ENCODE peak calls at places on chromosomes 2 and 18, in four cellular contexts. X is AG09309, I is cardiac muscle cell, E is epithelial cell of esophagus. J is an unnamed sample.

GRCh38 chr2:50746526-50746925 is 285.4 kb downstream of the NRXN1 start:
- DNase-seq in I (peak; percentile 33), E (peak; percentile 42), X (no peak), J (no peak)

GRCh38 chr2:237092920-237093781 is 7.5 kb downstream of the COPS8 start:
- DNase-seq in E (peak; percentile 75), I (peak; percentile 87), X (no peak), J (peak; percentile 78)

GRCh38 chr2:137921062-137921461 is 43.2 kb upstream of the HNMT start:
- DNase-seq in I (no peak), X (no peak), E (no peak), J (no peak)

GRCh38 chr2:172080641-172081230 is 4.6 kb upstream of the DLX1 start:
- DNase-seq in X (no peak), I (no peak), E (no peak), J (no peak)

GRCh38 chr2:205543937-205544702 is 138.2 kb upstream of the NRP2 start:
- DNase-seq in X (no peak), I (no peak), E (no peak), J (peak; percentile 11)

GRCh38 chr18:10351221-10351795 is 103.1 kb upstream of the APCDD1 start:
- DNase-seq in I (no peak), X (no peak), E (no peak), J (peak; percentile 27)

GRCh38 chr2:120308038-120308910 is 37.7 kb upstream of the INHBB start:
- DNase-seq in X (no peak), E (no peak), I (no peak), J (no peak)

GRCh38 chr2:43031471-43032224 is 194.8 kb downstream of the ZFP36L2 start:
- DNase-seq in I (no peak), E (no peak), X (no peak), J (no peak)

GRCh38 chr18:78242796-78243195 is 736.8 kb upstream of the SALL3 start:
- DNase-seq in X (no peak), I (peak; percentile 65), E (peak; percentile 1), J (no peak)

GRCh38 chr2:1798425-1799144 is 54.3 kb upstream of the PXDN start:
- DNase-seq in I (no peak), E (no peak), X (no peak), J (no peak)

GRCh38 chr2:234929002-234929401 is 22.8 kb upstream of the SH3BP4 start:
- DNase-seq in I (no peak), E (no peak), X (no peak), J (no peak)

GRCh38 chr18:78676622-78677482 is 302.8 kb upstream of the SALL3 start:
- DNase-seq in E (no peak), X (no peak), I (no peak), J (no peak)

GRCh38 chr18:64287926-64288325 is 139.0 kb upstream of the LINC00305 start:
- DNase-seq in X (no peak), E (no peak), I (no peak), J (no peak)

GRCh38 chr2:43276962-43277383 is 50.6 kb upstream of the ZFP36L2 start:
- DNase-seq in I (peak; percentile 36), E (peak; percentile 38), X (no peak), J (no peak)

GRCh38 chr2:160731415-160731814 is 237.8 kb upstream of the RBMS1 start:
- DNase-seq in E (no peak), X (no peak), I (no peak), J (no peak)

GRCh38 chr2:129799036-129799958 is 180.2 kb upstream of the RAB6C start:
- DNase-seq in I (no peak), X (no peak), E (no peak), J (no peak)

GRCh38 chr18:14974576-14974975 is 226.6 kb downstream of the ANKRD30B start:
- DNase-seq in E (no peak), I (no peak), X (no peak), J (peak; percentile 29)

GRCh38 chr2:2660789-2661355 is 329.8 kb upstream of the MYT1L start:
- DNase-seq in E (no peak), I (no peak), X (no peak), J (no peak)

GRCh38 chr18:79251021-79251420 is 144.7 kb upstream of the NFATC1 start:
- DNase-seq in I (no peak), X (no peak), E (no peak), J (no peak)

GRCh38 chr2:134912406-134912805 is 6.2 kb upstream of the CCNT2 start:
- DNase-seq in X (no peak), I (peak; percentile 15), E (peak; percentile 61), J (peak; percentile 15)

GRCh38 chr2:69700381-69700780 is 41.6 kb upstream of the ANXA4 start:
- DNase-seq in I (no peak), E (peak; percentile 51), X (no peak), J (no peak)

GRCh38 chr2:70685771-70686171 is 82.2 kb downstream of the ADD2 start:
- DNase-seq in I (peak; percentile 8), X (no peak), E (no peak), J (peak; percentile 51)

GRCh38 chr2:102110596-102111334 is 31.8 kb upstream of the IL1R1 start:
- DNase-seq in X (no peak), E (no peak), I (peak; percentile 23), J (no peak)

GRCh38 chr2:70328921-70329561 is 27.2 kb upstream of the FAM136A start:
- DNase-seq in E (peak; percentile 99), I (no peak), X (no peak), J (peak; percentile 8)

GRCh38 chr18:55088000-55088401 is 128.7 kb upstream of the CCDC68 start:
- DNase-seq in X (no peak), I (no peak), E (peak; percentile 28), J (peak; percentile 22)

GRCh38 chr2:165778653-165779451 is 15.2 kb downstream of the GALNT3 start:
- DNase-seq in I (peak; percentile 25), E (no peak), X (no peak), J (no peak)

GRCh38 chr2:95032868-95033603 is 7.5 kb downstream of the MAL start:
- DNase-seq in I (no peak), X (no peak), E (no peak), J (no peak)

GRCh38 chr2:200308421-200309295 is 2.2 kb downstream of the SPATS2L start:
- DNase-seq in E (no peak), I (peak; percentile 53), X (no peak), J (peak; percentile 55)

GRCh38 chr2:174333502-174334277 is 1.1 kb upstream of the SP9 start:
- DNase-seq in I (no peak), E (no peak), X (no peak), J (no peak)

GRCh38 chr2:174335605-174336402 is 1.1 kb downstream of the SP9 start:
- DNase-seq in E (no peak), X (no peak), I (no peak), J (peak; percentile 36)

GRCh38 chr2:174336403-174337336 is 1.9 kb downstream of the SP9 start:
- DNase-seq in I (no peak), E (peak; percentile 53), X (no peak), J (no peak)

GRCh38 chr2:174334278-174334715 is 457 bp upstream of the SP9 start:
- DNase-seq in E (no peak), I (no peak), X (peak; percentile 46), J (peak; percentile 36)

DNA sequence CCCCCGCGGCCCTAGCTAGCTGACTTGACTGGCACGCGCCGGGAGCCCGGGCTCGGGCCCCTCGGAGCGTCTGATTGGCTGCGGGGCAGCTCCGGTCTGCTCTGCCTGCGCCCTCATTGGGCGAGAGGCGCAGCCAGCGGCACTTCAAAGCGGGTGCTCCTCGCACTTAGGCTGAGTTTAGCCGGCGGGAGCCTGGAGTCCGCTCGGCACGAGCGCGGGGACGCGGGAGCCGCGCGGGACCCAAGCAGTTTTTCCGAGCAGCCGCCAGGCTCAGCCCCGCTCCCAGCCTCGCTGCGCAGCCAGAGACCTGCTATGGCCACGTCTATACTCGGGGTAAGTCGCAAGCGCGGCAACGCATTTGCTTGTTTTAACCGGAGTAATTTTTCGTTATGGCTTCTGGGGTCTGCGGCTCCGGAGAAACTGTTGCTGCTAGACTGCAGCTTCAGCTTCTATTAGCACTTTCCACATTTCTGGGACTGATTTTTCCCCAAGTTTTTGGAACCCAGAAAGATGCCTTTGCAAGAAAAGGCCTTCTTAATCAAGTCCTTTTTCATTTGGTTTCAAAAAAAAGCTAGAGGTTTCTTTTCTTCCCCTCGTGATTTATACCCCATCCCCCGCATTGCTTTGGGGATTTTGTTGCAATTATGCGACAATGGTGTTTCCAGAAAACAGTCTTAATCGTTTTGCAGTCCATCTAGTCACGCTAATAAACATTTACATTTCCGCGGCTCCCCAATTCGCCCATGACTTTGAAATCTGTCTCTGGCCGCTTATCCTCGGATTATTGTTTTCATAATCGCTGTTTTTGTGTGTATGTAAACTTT is at the start of gene SP9:
- DNase-seq in I (peak; percentile 43), X (peak; percentile 74), E (peak; percentile 54), J (peak; percentile 78)
- H3K4me3 ChIP-seq in I (peak within 1 kb of the TSS; percentile 34), X (peak within 1 kb of the TSS; percentile 67), E (no peak within 1 kb of the TSS), J (peak within 1 kb of the TSS; percentile 65)

GRCh38 chr2:191020221-191020741 is 6.3 kb upstream of the STAT1 start:
- DNase-seq in E (peak; percentile 97), I (peak; percentile 98), X (peak; percentile 88), J (peak; percentile 96)
- TF ChIP-seq CTCF in E (peak; percentile 3), I (no peak), X (no peak), J (peak; percentile 1)

GRCh38 chr2:30266051-30266621 is 34.8 kb downstream of the LBH start:
- DNase-seq in E (no peak), X (no peak), I (peak; percentile 19), J (no peak)

GRCh38 chr2:30264236-30264635 is 32.9 kb downstream of the LBH start:
- DNase-seq in E (no peak), X (no peak), I (peak; percentile 18), J (no peak)

GRCh38 chr2:30267161-30267568 is 35.8 kb downstream of the LBH start:
- DNase-seq in E (no peak), X (no peak), I (no peak), J (no peak)

GRCh38 chr2:30266705-30267104 is 35.4 kb downstream of the LBH start:
- DNase-seq in E (no peak), X (no peak), I (no peak), J (no peak)

DNA sequence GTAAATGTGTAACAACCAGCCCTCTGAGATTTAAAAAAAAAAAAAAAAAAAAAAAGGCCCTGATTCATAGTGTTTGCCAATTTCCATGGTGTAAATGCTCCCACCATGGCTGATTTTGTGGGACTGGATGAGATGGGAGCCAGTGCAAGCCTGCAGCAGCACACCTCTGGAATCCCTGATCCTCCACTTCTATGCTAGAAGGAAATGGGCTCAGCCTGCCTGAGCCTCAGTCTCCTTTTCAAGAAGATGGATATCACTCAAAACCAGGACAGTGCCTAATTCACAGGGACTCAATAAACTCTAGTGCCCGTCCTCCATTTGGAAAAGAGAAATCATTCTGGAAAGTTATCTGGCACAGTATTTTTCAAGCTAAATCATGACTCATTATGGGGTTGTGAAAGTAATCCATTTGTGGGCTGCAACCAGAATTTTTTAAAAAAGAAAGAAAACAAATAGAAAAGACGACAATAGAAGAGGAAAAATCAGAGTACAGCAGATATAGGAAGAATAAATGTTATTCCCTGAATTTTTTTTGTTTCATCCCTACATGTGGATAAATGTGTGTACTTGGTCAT is 34.2 kb downstream of the LBH start:
- DNase-seq in E (peak; percentile 15), I (peak; percentile 63), X (no peak), J (peak; percentile 72)
- H3K4me3 ChIP-seq in E (no peak overlapping the region), I (no peak overlapping the region), X (no peak overlapping the region), J (peak overlapping the region; percentile 4)

GRCh38 chr2:111030271-111030891 is 90.3 kb upstream of the BCL2L11 start:
- DNase-seq in X (no peak), E (peak; percentile 5), I (no peak), J (no peak)

GRCh38 chr2:111031546-111032484 is 88.9 kb upstream of the BCL2L11 start:
- DNase-seq in I (no peak), E (no peak), X (no peak), J (no peak)

GRCh38 chr2:111029135-111029927 is 91.4 kb upstream of the BCL2L11 start:
- DNase-seq in I (no peak), E (peak; percentile 6), X (no peak), J (no peak)

GRCh38 chr2:111025288-111025687 is 95.4 kb upstream of the BCL2L11 start:
- DNase-seq in E (no peak), X (no peak), I (no peak), J (no peak)

GRCh38 chr2:111028720-111029119 is 92.0 kb upstream of the BCL2L11 start:
- DNase-seq in I (peak; percentile 6), X (no peak), E (peak; percentile 33), J (no peak)
- TF ChIP-seq CTCF in I (no peak), X (no peak), E (peak; percentile 36), J (no peak)